ENCODE peak calls at places on chromosomes 6 and 20, in six cellular contexts. T is colonic mucosa, C is psoas muscle, F is mesothelial cell of epicardium, U is progenitor cell of endocrine pancreas, S is stomach. A is an unnamed sample.

GRCh38 chr6:41347349-41348050 is 12.1 kb downstream of the NCR2 start:
- DNase-seq in T (no peak), C (no peak), F (no peak), U (no peak), S (no peak), A (no peak)

GRCh38 chr20:48845721-48846306 is 18.0 kb upstream of the PREX1 start:
- DNase-seq in T (no peak), C (no peak), F (no peak), U (no peak), S (no peak), A (no peak)

GRCh38 chr6:64257586-64257985 is 622.0 kb downstream of the PHF3 start:
- DNase-seq in T (no peak), C (no peak), F (no peak), U (no peak), S (no peak), A (no peak)

GRCh38 chr6:125252891-125253290 is 48.9 kb downstream of the HDDC2 start:
- DNase-seq in T (no peak), C (no peak), F (no peak), U (no peak), S (no peak), A (no peak)

GRCh38 chr6:9025223-9025622 is 589.9 kb upstream of the SLC35B3 start:
- DNase-seq in T (no peak), C (no peak), F (no peak), U (no peak), S (no peak), A (no peak)

GRCh38 chr6:135146160-135146920 is 34.8 kb upstream of the MYB start:
- DNase-seq in T (no peak), C (no peak), F (no peak), U (no peak), S (no peak), A (no peak)

GRCh38 chr6:108348655-108349349 is 53.9 kb downstream of the AFG1L start:
- DNase-seq in T (no peak), C (no peak), F (no peak), U (no peak), S (no peak), A (no peak)

GRCh38 chr6:76707630-76708029 is 635.2 kb upstream of the IMPG1 start:
- DNase-seq in T (no peak), C (no peak), F (no peak), U (no peak), S (no peak), A (no peak)

GRCh38 chr6:44002071-44002590 is 125.1 kb downstream of the MRPL14 start:
- DNase-seq in T (peak), C (no peak), F (peak), U (peak), S (no peak), A (peak)

GRCh38 chr6:71473908-71474307 is 185.3 kb downstream of the OGFRL1 start:
- DNase-seq in T (peak), C (peak), F (no peak), U (no peak), S (no peak), A (no peak)

GRCh38 chr6:63926258-63926657 is 290.7 kb downstream of the PHF3 start:
- DNase-seq in T (no peak), C (no peak), F (no peak), U (no peak), S (no peak), A (no peak)

GRCh38 chr6:44530209-44530909 is 142.9 kb downstream of the CDC5L start:
- DNase-seq in T (no peak), C (no peak), F (no peak), U (no peak), S (no peak), A (no peak)

GRCh38 chr20:23143098-23143497 is 57.0 kb upstream of the CD93 start:
- DNase-seq in T (no peak), C (peak), F (no peak), U (no peak), S (peak), A (no peak)

GRCh38 chr6:154956771-154957522 is 38.2 kb upstream of the TIAM2 start:
- DNase-seq in T (no peak), C (no peak), F (no peak), U (no peak), S (no peak), A (no peak)

GRCh38 chr6:39685486-39685826 is 39.8 kb downstream of the KIF6 start:
- DNase-seq in T (no peak), C (no peak), F (no peak), U (no peak), S (no peak), A (no peak)

GRCh38 chr20:8583209-8584106 is 451.4 kb downstream of the PLCB1 start:
- DNase-seq in T (no peak), C (no peak), F (no peak), U (no peak), S (no peak), A (no peak)

GRCh38 chr20:62647521-62648317 is 5.4 kb downstream of the SLCO4A1 start:
- DNase-seq in T (peak), C (peak), F (no peak), U (no peak), S (peak), A (no peak)

GRCh38 chr20:62696431-62696957 is 12.1 kb upstream of the NTSR1 start:
- DNase-seq in T (no peak), C (no peak), F (no peak), U (no peak), S (no peak), A (no peak)

GRCh38 chr6:9138856-9139426 is 703.6 kb upstream of the SLC35B3 start:
- DNase-seq in T (no peak), C (no peak), F (no peak), U (no peak), S (no peak), A (no peak)

GRCh38 chr6:89723046-89723445 is 84.5 kb upstream of the LYRM2 start:
- DNase-seq in T (no peak), C (no peak), F (no peak), U (no peak), S (no peak), A (no peak)

GRCh38 chr6:167937948-167938911 is 59.2 kb upstream of the KIF25 start:
- DNase-seq in T (no peak), C (no peak), F (no peak), U (no peak), S (no peak), A (no peak)

GRCh38 chr20:34817072-34817471 is 8.4 kb downstream of the NCOA6 start:
- DNase-seq in T (no peak), C (no peak), F (no peak), U (no peak), S (no peak), A (no peak)

GRCh38 chr20:9348316-9348715 is 166.1 kb upstream of the LAMP5 start:
- DNase-seq in T (no peak), C (no peak), F (no peak), U (no peak), S (no peak), A (no peak)

GRCh38 chr6:161618816-161619454 is 345.1 kb upstream of the AGPAT4 start:
- DNase-seq in T (no peak), C (peak), F (no peak), U (no peak), S (no peak), A (peak)

GRCh38 chr20:47989957-47990356 is 204.7 kb upstream of the SULF2 start:
- DNase-seq in T (peak), C (no peak), F (no peak), U (no peak), S (no peak), A (peak)

GRCh38 chr6:128932061-128932460 is 49.1 kb downstream of the LAMA2 start:
- DNase-seq in T (no peak), C (no peak), F (no peak), U (no peak), S (no peak), A (no peak)

GRCh38 chr6:56657364-56657763 is 14.7 kb upstream of the DST start:
- DNase-seq in T (no peak), C (no peak), F (no peak), U (no peak), S (no peak), A (no peak)

GRCh38 chr6:170529839-170530520 is 23.1 kb downstream of the PSMB1 start:
- DNase-seq in T (peak), C (peak), F (peak), U (peak), S (peak), A (peak)

GRCh38 chr6:30769088-30769852 is 24.9 kb upstream of the IER3 start:
- DNase-seq in T (no peak), C (peak), F (no peak), U (no peak), S (peak), A (peak)

GRCh38 chr6:56477241-56477640 is 165.4 kb downstream of the DST start:
- DNase-seq in T (no peak), C (no peak), F (no peak), U (no peak), S (no peak), A (no peak)

GRCh38 chr6:71072508-71072907 is 115.6 kb upstream of the B3GAT2 start:
- DNase-seq in T (no peak), C (no peak), F (no peak), U (no peak), S (no peak), A (no peak)

GRCh38 chr20:61332016-61332975 is 80.2 kb downstream of the CDH4 start:
- DNase-seq in T (no peak), C (no peak), F (no peak), U (no peak), S (no peak), A (no peak)

GRCh38 chr6:11448038-11448437 is 89.5 kb upstream of the TMEM170B start:
- DNase-seq in T (no peak), C (no peak), F (no peak), U (no peak), S (no peak), A (no peak)

GRCh38 chr20:54416770-54417169 is 58.6 kb upstream of the DOK5 start:
- DNase-seq in T (no peak), C (no peak), F (no peak), U (no peak), S (no peak), A (no peak)

GRCh38 chr6:50785921-50786320 is 32.8 kb upstream of the TFAP2B start:
- DNase-seq in T (no peak), C (no peak), F (no peak), U (no peak), S (no peak), A (no peak)
- TF ChIP-seq CTCF in T (no peak), C (no peak), F (no peak), U (no peak), S (no peak), A (no peak)

DNA sequence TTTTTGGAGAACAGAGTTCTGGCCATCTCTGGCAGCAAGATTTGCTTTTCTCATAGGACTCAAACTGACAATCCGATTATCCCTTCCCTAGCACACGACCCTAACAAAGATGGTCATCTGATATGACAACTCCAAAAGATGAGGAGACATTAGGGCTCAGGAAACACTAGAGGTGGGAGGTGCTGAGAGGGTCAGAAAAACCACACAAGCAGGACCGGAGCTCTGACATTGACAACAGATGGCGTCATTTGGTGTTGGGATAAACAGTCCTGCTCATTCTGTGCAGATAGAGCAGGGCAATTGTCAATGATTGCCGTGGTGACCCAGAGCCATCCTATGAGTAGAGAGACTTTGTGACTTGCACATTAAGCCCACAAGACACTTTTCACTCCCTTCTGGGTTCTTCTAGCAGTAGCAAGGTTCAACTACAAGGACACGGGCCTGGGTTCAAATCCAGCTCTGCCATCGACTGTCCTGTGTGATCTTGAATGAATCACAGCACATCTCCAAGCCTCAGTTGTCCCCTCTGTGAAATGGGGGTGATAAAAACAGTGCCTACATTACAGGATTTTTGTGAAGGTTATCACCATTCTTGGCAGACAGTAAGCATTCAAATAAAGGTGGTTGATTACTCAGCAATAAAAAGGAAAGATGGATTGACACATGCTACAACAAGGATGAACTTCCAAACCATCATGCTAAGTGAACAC is 6.4 kb upstream of the TGM2 start:
- DNase-seq in T (no peak), C (no peak), F (no peak), U (no peak), S (no peak), A (no peak)
- TF ChIP-seq CTCF in T (no peak), C (no peak), F (no peak), U (no peak), S (no peak), A (no peak)

GRCh38 chr6:27870486-27870885 is 41.7 kb downstream of the OR2B2 start:
- DNase-seq in T (no peak), C (no peak), F (no peak), U (no peak), S (no peak), A (no peak)

GRCh38 chr6:27872634-27873028 is 39.6 kb downstream of the OR2B2 start:
- DNase-seq in T (no peak), C (no peak), F (no peak), U (no peak), S (no peak), A (no peak)

GRCh38 chr6:27867941-27868705 is 44.1 kb downstream of the OR2B2 start:
- DNase-seq in T (no peak), C (no peak), F (no peak), U (no peak), S (no peak), A (no peak)

GRCh38 chr6:27873101-27874030 is 38.8 kb downstream of the OR2B2 start:
- DNase-seq in T (peak), C (peak), F (no peak), U (no peak), S (peak), A (peak)

GRCh38 chr6:27871919-27872633 is 40.1 kb downstream of the OR2B2 start:
- DNase-seq in T (peak), C (peak), F (peak), U (peak), S (peak), A (peak)
- TF ChIP-seq CTCF in T (no peak), C (no peak), F (no peak), U (peak), S (no peak), A (no peak)

GRCh38 chr20:11917663-11918062 is at the start of gene BTBD3:
- DNase-seq in T (peak), C (peak), F (no peak), U (no peak), S (peak), A (no peak)
- TF ChIP-seq CTCF in T (no peak), C (no peak), F (no peak), U (no peak), S (no peak), A (no peak)

DNA sequence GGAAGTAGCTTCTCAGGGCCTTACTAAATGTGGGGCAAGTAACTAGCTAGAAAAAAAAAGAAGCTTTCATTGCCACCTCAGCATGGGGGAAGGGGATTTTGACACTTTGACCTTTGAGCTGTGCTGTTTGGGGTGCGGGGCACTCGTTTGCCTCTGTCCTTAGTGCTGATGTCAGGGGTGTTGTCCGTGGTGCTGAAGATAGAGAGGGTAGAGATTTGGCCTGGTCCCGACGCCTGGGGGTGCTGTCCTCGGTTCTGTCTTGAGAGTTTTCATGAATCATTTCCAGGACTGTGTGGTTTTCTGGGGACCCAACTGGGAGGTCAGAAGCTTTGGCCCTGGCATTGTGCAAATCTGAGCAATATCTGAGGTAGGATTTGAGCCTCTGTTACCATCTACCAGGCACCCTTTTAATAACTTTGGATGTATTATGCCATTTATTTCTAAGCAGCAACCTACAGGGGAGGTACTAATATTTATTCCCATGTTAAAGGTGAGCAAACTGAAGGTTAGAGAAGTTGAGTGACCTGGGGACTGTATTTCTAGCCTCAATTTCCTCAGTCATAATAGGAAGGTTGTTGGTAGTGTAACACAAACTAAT is 78.0 kb downstream of the DLGAP4 start:
- DNase-seq in T (peak), C (no peak), F (no peak), U (peak), S (no peak), A (peak)
- TF ChIP-seq CTCF in T (no peak), C (no peak), F (no peak), U (peak), S (no peak), A (peak)

GRCh38 chr6:13117561-13117960 is 210.8 kb downstream of the TBC1D7 start:
- DNase-seq in T (no peak), C (no peak), F (no peak), U (no peak), S (no peak), A (no peak)

GRCh38 chr6:13119549-13119948 is 208.8 kb downstream of the TBC1D7 start:
- DNase-seq in T (no peak), C (no peak), F (no peak), U (no peak), S (no peak), A (no peak)

GRCh38 chr6:13116155-13116554 is 212.2 kb downstream of the TBC1D7 start:
- DNase-seq in T (no peak), C (no peak), F (no peak), U (no peak), S (no peak), A (no peak)

GRCh38 chr6:13120483-13121482 is 207.6 kb downstream of the TBC1D7 start:
- DNase-seq in T (no peak), C (no peak), F (no peak), U (no peak), S (no peak), A (no peak)
- TF ChIP-seq CTCF in T (no peak), C (no peak), F (no peak), U (no peak), S (no peak), A (no peak)

GRCh38 chr20:43658723-43659419 is 8.0 kb upstream of the MYBL2 start:
- DNase-seq in T (no peak), C (no peak), F (no peak), U (no peak), S (no peak), A (no peak)
- TF ChIP-seq CTCF in T (no peak), C (no peak), F (no peak), U (no peak), S (no peak), A (no peak)

DNA sequence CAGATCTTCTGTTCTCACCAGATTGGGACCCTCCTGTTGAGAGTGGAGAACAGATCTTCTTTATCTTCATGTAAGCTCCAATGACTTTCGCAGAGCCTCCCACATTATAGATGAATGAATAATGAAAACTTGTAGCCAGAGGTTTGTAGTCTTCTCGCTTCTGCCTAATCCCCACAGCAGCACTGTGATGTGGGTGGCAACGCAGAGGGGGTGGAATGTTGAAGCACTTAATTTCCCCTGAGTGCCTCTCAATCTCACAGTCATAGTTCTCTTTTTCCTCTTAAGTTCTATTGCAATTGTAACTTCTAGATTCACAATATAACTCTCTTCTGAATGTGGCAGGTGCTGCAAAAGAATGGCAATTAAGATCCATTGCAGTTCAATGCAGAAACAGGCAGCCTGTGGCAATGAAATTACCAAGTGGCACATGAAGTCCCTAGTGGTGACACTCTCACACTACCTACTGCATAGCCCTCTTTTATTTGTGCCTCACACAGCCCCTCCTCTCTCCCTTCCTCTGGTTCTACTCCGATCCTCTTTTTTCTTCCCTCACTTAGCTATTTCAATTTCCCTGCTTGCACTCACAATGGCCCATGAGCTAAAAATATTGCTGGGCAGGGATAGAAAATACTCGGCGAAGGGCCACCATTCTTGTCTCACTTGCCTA is 281.9 kb downstream of the UBE3D start:
- DNase-seq in T (no peak), C (no peak), F (no peak), U (no peak), S (no peak), A (peak)
- TF ChIP-seq CTCF in T (no peak), C (no peak), F (no peak), U (peak), S (no peak), A (peak)